ENCODE peak calls at places on chromosomes 16 and 17, in eight cellular contexts. G is fibroblast of mammary gland, M is AG04450, R is body of pancreas, B is left ventricle myocardium inferior, U is GM13977, N is bronchial epithelial cell, J is mucosa of descending colon. L is an unnamed sample.

GRCh38 chr17:6862822-6863221 is 31.3 kb upstream of the TEKT1 start:
- DNase-seq in M (no peak), B (no peak), N (peak), R (no peak), U (no peak), J (no peak), G (no peak), L (no peak)

GRCh38 chr17:40301315-40301714 is 7.7 kb upstream of the RARA start:
- DNase-seq in N (no peak), B (no peak), J (no peak), G (no peak), R (peak), M (no peak), U (no peak), L (no peak)

GRCh38 chr16:75116081-75116910 is at the start of gene LDHD:
- DNase-seq in M (no peak), J (peak), B (peak), N (peak), G (peak), U (no peak), R (peak), L (no peak)

GRCh38 chr16:31577411-31577810 is 49.7 kb downstream of the AHSP start:
- DNase-seq in J (no peak), B (no peak), M (no peak), N (no peak), G (no peak), R (no peak), U (no peak), L (no peak)

GRCh38 chr17:78114831-78115723 is 13.5 kb downstream of the TMC6 start:
- DNase-seq in B (peak), R (no peak), G (no peak), N (no peak), U (no peak), M (no peak), J (no peak), L (no peak)

GRCh38 chr17:65346166-65346565 is 209.0 kb downstream of the RGS9 start:
- DNase-seq in U (no peak), N (no peak), B (no peak), J (no peak), M (no peak), R (no peak), G (peak), L (no peak)

GRCh38 chr17:40071720-40072480 is 9.1 kb downstream of the THRA start:
- DNase-seq in J (peak), N (no peak), B (peak), R (peak), M (no peak), G (no peak), U (no peak), L (no peak)

GRCh38 chr16:74724820-74725549 is 24.3 kb upstream of the MLKL start:
- DNase-seq in U (no peak), R (no peak), M (peak), N (no peak), B (no peak), G (peak), J (no peak), L (no peak)

GRCh38 chr17:57819273-57819672 is 30.6 kb downstream of the MRPS23 start:
- DNase-seq in U (no peak), R (no peak), M (no peak), J (no peak), N (peak), G (no peak), B (no peak), L (no peak)

GRCh38 chr16:89370081-89370511 is 120.3 kb downstream of the ANKRD11 start:
- DNase-seq in M (no peak), B (no peak), U (no peak), J (no peak), N (no peak), R (no peak), G (no peak), L (no peak)

GRCh38 chr17:63842173-63842539 is 329 bp downstream of the SMARCD2 start:
- DNase-seq in J (peak), M (no peak), B (peak), N (no peak), U (no peak), G (no peak), R (no peak), L (peak)

GRCh38 chr17:66403846-66404597 is 101.6 kb downstream of the PRKCA start:
- DNase-seq in R (no peak), M (no peak), B (no peak), J (no peak), G (no peak), N (no peak), U (no peak), L (no peak)

GRCh38 chr17:41962768-41963434 is 3.7 kb upstream of the CNP start:
- DNase-seq in M (peak), B (peak), G (peak), R (peak), N (peak), U (peak), J (peak), L (peak)

GRCh38 chr17:60107526-60108257 is 29.0 kb upstream of the HEATR6 start:
- DNase-seq in R (no peak), M (no peak), N (no peak), U (no peak), G (peak), B (no peak), J (no peak), L (no peak)

GRCh38 chr16:27475561-27475960 is 73.6 kb downstream of the IL21R start:
- DNase-seq in N (peak), G (peak), J (no peak), R (no peak), U (no peak), B (no peak), M (peak), L (no peak)

GRCh38 chr17:56478836-56479447 is 114.6 kb upstream of the NOG start:
- DNase-seq in N (peak), U (peak), B (no peak), M (no peak), J (no peak), G (peak), R (peak), L (no peak)

GRCh38 chr17:74446551-74447500 is 14.9 kb downstream of the GPRC5C start:
- DNase-seq in U (peak), G (peak), M (no peak), J (peak), B (peak), N (peak), R (peak), L (no peak)

GRCh38 chr16:24568392-24568791 is 29.0 kb downstream of the RBBP6 start:
- DNase-seq in B (no peak), J (no peak), U (no peak), G (peak), R (no peak), M (no peak), N (peak), L (no peak)

GRCh38 chr17:50542795-50543774 is 3.9 kb upstream of the SPATA20 start:
- DNase-seq in U (no peak), B (no peak), G (no peak), J (peak), M (no peak), N (peak), R (peak), L (no peak)

GRCh38 chr16:71895679-71896385 is 501 bp downstream of the IST1 start:
- DNase-seq in J (no peak), R (peak), G (peak), M (no peak), U (peak), B (peak), N (peak), L (peak)

GRCh38 chr16:27321013-27321960 is 7.5 kb downstream of the IL4R start:
- DNase-seq in M (no peak), R (no peak), U (no peak), G (peak), B (no peak), J (peak), N (peak), L (no peak)

GRCh38 chr16:30060354-30061194 is 5.0 kb upstream of the ALDOA start:
- DNase-seq in U (no peak), M (no peak), R (no peak), J (no peak), B (no peak), N (no peak), G (no peak), L (no peak)

GRCh38 chr16:20411055-20411454 is 1.7 kb downstream of the ACSM5 start:
- DNase-seq in G (no peak), M (no peak), R (no peak), N (no peak), B (no peak), J (no peak), U (no peak), L (no peak)

GRCh38 chr16:20409398-20410152 is at the start of gene ACSM5:
- DNase-seq in U (no peak), N (no peak), G (peak), B (peak), R (peak), M (no peak), J (no peak), L (no peak)

GRCh38 chr16:20410153-20410723 is 904 bp downstream of the ACSM5 start:
- DNase-seq in J (no peak), G (peak), M (no peak), R (no peak), N (no peak), U (peak), B (no peak), L (no peak)

GRCh38 chr16:20415541-20415940 is 6.2 kb downstream of the ACSM5 start:
- DNase-seq in B (no peak), R (no peak), U (no peak), J (no peak), N (peak), M (no peak), G (peak), L (no peak)
- TF ChIP-seq CTCF in B (no peak), R (no peak), U (no peak), J (no peak), N (no peak), M (no peak), G (no peak), L (no peak)

GRCh38 chr16:70754874-70755600 is 45.9 kb downstream of the VAC14 start:
- DNase-seq in J (peak), B (no peak), N (no peak), M (no peak), G (no peak), U (no peak), R (no peak), L (no peak)

GRCh38 chr16:70753694-70754325 is 47.1 kb downstream of the VAC14 start:
- DNase-seq in R (no peak), G (no peak), N (no peak), B (peak), M (no peak), J (peak), U (no peak), L (no peak)

GRCh38 chr16:70756071-70756470 is 44.9 kb downstream of the VAC14 start:
- DNase-seq in J (peak), N (no peak), U (no peak), B (no peak), M (no peak), R (no peak), G (no peak), L (no peak)

GRCh38 chr16:70753228-70753627 is 47.7 kb downstream of the VAC14 start:
- DNase-seq in G (no peak), J (peak), R (no peak), M (no peak), U (no peak), B (no peak), N (no peak), L (no peak)

DNA sequence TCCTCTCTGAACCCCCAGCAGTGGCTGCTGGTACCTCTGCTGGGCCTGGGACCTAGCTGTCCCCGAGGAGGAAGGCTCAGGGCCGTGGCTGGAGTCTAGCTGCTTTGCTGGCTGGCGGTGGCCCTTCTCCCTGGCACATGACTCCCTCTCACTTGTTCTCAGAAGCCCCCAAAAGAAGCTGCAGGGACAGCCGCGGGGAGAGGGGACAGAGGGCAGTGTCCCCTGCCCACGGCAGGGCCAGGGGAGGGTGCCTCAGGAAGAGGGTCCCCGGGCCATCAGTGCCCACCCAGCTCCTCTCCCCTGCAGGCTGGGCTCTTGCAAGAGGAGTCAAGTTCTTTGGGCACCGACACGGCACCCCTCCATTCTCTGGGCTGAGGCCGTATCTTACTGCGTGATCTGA is 46.6 kb downstream of the VAC14 start:
- DNase-seq in J (peak), G (no peak), U (no peak), M (no peak), B (peak), N (no peak), R (no peak), L (no peak)
- TF ChIP-seq CTCF in J (no peak), G (no peak), U (no peak), M (no peak), B (no peak), N (no peak), R (no peak), L (no peak)

GRCh38 chr16:80012586-80012985 is 412.0 kb upstream of the MAF start:
- DNase-seq in N (no peak), U (no peak), B (no peak), M (no peak), J (no peak), R (no peak), G (no peak), L (no peak)
- TF ChIP-seq CTCF in N (no peak), U (no peak), B (no peak), M (no peak), J (no peak), R (no peak), G (no peak), L (no peak)

DNA sequence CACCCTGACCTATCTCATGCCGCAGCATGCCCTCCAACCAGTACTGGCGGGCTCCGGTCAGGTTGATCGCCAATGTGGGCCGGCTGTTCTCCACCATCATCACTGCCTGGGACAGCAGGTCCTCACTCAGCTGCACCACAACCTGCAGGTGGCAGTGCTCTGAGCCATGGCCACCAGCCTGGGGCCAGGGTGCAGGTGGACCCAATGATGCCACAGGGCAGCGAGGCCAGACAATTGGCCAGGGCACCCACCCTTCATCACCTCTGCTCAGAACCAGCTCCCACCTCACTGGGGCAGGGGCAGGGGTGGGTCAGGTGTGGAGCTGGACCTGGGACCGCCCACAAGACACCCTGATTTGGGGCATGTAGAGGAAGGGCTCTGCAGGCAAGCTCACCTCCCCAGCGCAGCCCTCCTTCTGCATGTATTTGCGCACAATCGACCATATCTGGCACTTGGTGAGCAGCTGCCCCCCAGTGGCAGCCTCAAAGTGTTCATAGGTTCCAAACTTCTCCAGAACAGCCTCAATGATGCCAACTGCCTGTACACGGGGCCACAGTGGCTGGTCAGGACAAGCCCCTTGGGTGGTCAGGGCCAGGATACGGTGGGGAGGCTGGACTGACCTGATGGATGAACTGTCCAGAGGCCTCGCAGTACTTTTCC is 4.2 kb downstream of the MATCAP1 start:
- DNase-seq in M (no peak), R (no peak), G (no peak), J (no peak), U (no peak), B (no peak), N (peak), L (no peak)
- TF ChIP-seq CTCF in M (no peak), R (no peak), G (peak), J (no peak), U (no peak), B (no peak), N (peak), L (no peak)

GRCh38 chr16:81798311-81799137 is 19.4 kb downstream of the PLCG2 start:
- DNase-seq in G (no peak), M (no peak), R (no peak), N (no peak), J (no peak), U (peak), B (no peak), L (no peak)
- TF ChIP-seq CTCF in G (no peak), M (no peak), R (no peak), N (no peak), J (no peak), U (no peak), B (no peak), L (no peak)

GRCh38 chr16:8946544-8946943 is 17.2 kb downstream of the USP7 start:
- DNase-seq in M (no peak), R (peak), J (peak), N (no peak), B (no peak), U (no peak), G (no peak), L (no peak)
- TF ChIP-seq CTCF in M (no peak), R (no peak), J (no peak), N (no peak), B (no peak), U (peak), G (no peak), L (no peak)

GRCh38 chr17:76390003-76390421 is 5.6 kb downstream of the SPHK1 start:
- DNase-seq in J (no peak), B (no peak), U (no peak), R (no peak), N (no peak), M (no peak), G (no peak), L (no peak)

GRCh38 chr17:76386966-76387765 is 2.8 kb downstream of the SPHK1 start:
- DNase-seq in J (no peak), G (no peak), M (no peak), N (no peak), B (no peak), U (no peak), R (no peak), L (no peak)

GRCh38 chr17:76385892-76386786 is 1.7 kb downstream of the SPHK1 start:
- DNase-seq in U (peak), M (no peak), N (peak), G (peak), R (peak), J (peak), B (peak), L (peak)

GRCh38 chr17:76391200-76391715 is 6.8 kb downstream of the SPHK1 start:
- DNase-seq in U (no peak), J (no peak), M (no peak), G (no peak), N (no peak), B (no peak), R (no peak), L (no peak)

DNA sequence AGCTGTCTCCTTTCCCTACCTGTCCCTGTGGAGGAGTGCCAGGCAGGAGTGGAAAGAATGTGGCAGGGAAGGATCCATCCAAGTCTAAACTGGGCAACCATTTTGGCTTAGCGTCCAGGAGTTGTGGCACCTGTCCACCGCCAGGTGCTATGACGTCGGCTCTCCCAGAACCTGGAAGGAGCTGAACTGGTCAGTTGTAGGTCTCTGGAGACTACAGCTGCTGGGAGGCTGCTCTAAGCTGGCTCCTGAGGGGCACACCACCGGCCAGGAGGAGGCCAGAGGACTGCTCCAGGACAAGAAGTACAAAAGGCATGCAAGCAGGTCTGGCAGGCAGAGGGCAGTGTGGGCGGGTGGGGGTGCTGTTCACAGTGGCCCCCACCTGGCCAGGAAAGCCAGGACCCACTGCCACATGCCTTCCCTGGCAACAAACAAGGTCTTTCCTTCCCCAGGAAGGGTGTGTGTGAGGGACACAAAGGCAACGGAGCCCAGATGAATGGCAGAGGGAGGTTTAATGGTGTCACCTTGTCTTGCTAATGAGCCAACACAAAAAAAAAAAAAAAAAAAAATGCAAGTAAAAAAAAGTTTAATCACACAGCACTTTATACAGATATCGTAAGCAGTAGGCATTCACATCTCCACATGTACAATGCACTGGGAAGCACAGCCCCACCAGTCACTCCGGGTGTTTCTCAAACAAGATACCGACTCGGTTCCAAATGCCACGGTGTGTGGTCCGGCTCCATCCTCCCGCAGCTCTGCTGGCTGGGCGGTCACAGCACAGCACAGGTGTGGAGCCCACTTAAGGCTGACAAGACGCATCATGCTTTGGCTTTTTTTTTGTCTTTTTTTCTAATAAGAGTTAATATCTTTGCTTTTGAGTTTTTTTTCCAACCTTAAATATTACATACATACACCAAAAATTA is 4.8 kb downstream of the SPHK1 start:
- DNase-seq in M (no peak), G (peak), B (no peak), N (no peak), J (no peak), U (no peak), R (peak), L (no peak)
- TF ChIP-seq CTCF in M (peak), G (peak), B (no peak), N (peak), J (no peak), U (no peak), R (peak), L (no peak)

DNA sequence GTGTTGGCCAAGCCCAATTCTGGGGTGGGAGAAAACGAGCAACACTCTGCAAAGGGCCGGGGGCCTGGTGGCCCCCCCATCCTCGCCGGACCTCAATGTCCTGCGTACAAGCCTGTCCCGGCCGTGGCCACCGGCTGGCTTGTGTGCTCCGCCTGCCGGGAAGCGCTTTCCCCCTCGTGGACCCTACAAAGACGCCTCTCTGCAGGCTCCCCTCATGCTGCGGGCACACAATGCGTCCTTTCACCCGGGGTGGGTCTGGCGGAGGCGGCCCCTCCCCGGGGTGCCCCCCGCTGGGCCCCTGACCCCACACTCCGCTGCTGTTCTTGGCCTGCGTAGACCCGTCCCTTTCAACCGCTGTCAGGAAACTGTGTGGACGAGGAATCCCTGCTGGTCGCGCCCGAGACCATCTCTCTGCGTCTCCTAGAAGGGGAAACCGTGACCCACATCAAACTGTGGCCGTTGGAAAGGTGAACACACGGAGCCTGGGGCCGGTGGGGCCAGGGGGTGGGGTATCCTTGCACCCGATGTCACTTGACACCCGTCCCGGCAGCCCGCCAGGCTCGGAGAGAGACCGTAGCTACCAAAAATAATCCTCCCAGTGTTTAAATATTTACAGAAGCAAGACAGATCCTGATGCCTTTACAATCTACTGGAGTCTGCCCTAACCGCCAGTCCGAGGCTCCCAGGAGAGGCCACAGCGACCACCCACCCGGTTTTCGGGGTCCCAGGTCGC is 43.6 kb downstream of the TBC1D16 start:
- DNase-seq in U (no peak), M (no peak), R (peak), G (no peak), N (no peak), J (peak), B (peak), L (no peak)
- TF ChIP-seq CTCF in U (no peak), M (no peak), R (no peak), G (no peak), N (no peak), J (peak), B (peak), L (peak)

L was measured in progenitor cell of endocrine pancreas.